ENCODE peak calls at places on chromosomes 1 and 21, in eight cellular contexts. A is GM06990, S is glutamatergic neuron, W is tibial nerve, F is fibroblast of mammary gland, Q is breast epithelium, V is fibroblast of pulmonary artery, R is GM13977. O is an unnamed sample.

GRCh38 chr21:35048706-35049617 is at the start of gene RUNX1:
- DNase-seq in A (peak), S (no peak), W (peak), F (peak), Q (peak), V (peak), R (peak), O (no peak)

GRCh38 chr1:168636642-168637111 is 60.3 kb downstream of the XCL1 start:
- DNase-seq in A (no peak), S (no peak), W (peak), F (peak), Q (peak), V (peak), R (no peak), O (no peak)

GRCh38 chr1:92949937-92950817 is 11.1 kb downstream of the DIPK1A start:
- DNase-seq in A (no peak), S (no peak), W (no peak), F (peak), Q (no peak), V (peak), R (no peak), O (no peak)

GRCh38 chr1:216626394-216627067 is 96.7 kb downstream of the ESRRG start:
- DNase-seq in A (no peak), S (no peak), W (no peak), F (no peak), Q (no peak), V (no peak), R (no peak), O (no peak)

GRCh38 chr1:196423612-196424011 is 184.6 kb downstream of the KCNT2 start:
- DNase-seq in A (no peak), S (no peak), W (no peak), F (no peak), Q (no peak), V (peak), R (no peak), O (no peak)

GRCh38 chr1:227869281-227869842 is 53.9 kb downstream of the PRSS38 start:
- DNase-seq in A (no peak), S (no peak), W (no peak), F (peak), Q (no peak), V (no peak), R (no peak), O (no peak)

GRCh38 chr1:204960306-204960984 is 82.6 kb upstream of the CNTN2 start:
- DNase-seq in A (no peak), S (no peak), W (no peak), F (no peak), Q (no peak), V (no peak), R (no peak), O (no peak)

GRCh38 chr1:39822146-39822545 is 33.5 kb upstream of the BMP8B start:
- DNase-seq in A (no peak), S (no peak), W (no peak), F (no peak), Q (no peak), V (no peak), R (peak), O (no peak)

GRCh38 chr1:225155555-225155954 is 226.1 kb downstream of the DNAH14 start:
- DNase-seq in A (no peak), S (no peak), W (no peak), F (no peak), Q (no peak), V (no peak), R (no peak), O (no peak)

GRCh38 chr1:53618218-53619087 is 120.5 kb downstream of the GLIS1 start:
- DNase-seq in A (no peak), S (no peak), W (no peak), F (no peak), Q (no peak), V (no peak), R (no peak), O (no peak)

GRCh38 chr1:99374109-99374508 is 109.8 kb downstream of the PLPPR4 start:
- DNase-seq in A (no peak), S (no peak), W (no peak), F (no peak), Q (no peak), V (no peak), R (no peak), O (no peak)

GRCh38 chr1:91749690-91750335 is 136.1 kb downstream of the TGFBR3 start:
- DNase-seq in A (no peak), S (no peak), W (peak), F (no peak), Q (no peak), V (no peak), R (no peak), O (no peak)

GRCh38 chr1:56511323-56511722 is 68.0 kb downstream of the PLPP3 start:
- DNase-seq in A (no peak), S (no peak), W (no peak), F (no peak), Q (no peak), V (no peak), R (no peak), O (no peak)

GRCh38 chr21:45816794-45817193 is 164.8 kb upstream of the COL6A1 start:
- DNase-seq in A (no peak), S (no peak), W (no peak), F (no peak), Q (no peak), V (no peak), R (no peak), O (no peak)

GRCh38 chr1:165943198-165943597 is 115.8 kb downstream of the UCK2 start:
- DNase-seq in A (no peak), S (no peak), W (no peak), F (peak), Q (no peak), V (no peak), R (peak), O (no peak)

GRCh38 chr1:2632561-2633361 is at the start of gene MMEL1:
- DNase-seq in A (no peak), S (no peak), W (no peak), F (no peak), Q (no peak), V (no peak), R (no peak), O (no peak)

GRCh38 chr1:232578681-232579195 is 51.2 kb downstream of the SIPA1L2 start:
- DNase-seq in A (no peak), S (no peak), W (no peak), F (no peak), Q (no peak), V (peak), R (no peak), O (peak)
- TF ChIP-seq CTCF in A (no peak), S (no peak), W (no peak), F (no peak), Q (no peak), V (no peak), R (no peak), O (no peak)

GRCh38 chr21:16473965-16474364 is 744.2 kb downstream of the USP25 start:
- DNase-seq in A (no peak), S (no peak), W (no peak), F (peak), Q (no peak), V (peak), R (no peak), O (no peak)

DNA sequence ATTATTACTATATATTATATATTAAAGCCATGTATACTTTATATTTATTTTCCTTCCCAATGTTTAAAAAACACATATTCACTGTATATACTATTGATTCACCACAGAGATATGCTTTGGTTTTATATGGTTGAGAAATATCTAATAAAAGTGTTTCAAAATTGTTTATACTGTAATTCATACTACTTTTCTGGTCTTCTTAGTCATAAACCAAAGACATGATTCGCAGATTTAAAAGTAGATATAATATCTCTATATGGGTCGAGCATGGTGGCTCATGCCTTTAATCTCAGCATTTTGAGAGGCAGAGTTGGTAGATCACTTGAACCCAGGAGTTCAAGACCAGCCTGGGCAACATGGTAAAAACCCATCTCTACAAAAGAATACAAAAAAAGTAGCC is 738.4 kb downstream of the USP25 start:
- DNase-seq in A (no peak), S (no peak), W (no peak), F (peak), Q (no peak), V (no peak), R (no peak), O (no peak)
- TF ChIP-seq CTCF in A (no peak), S (no peak), W (no peak), F (no peak), Q (no peak), V (no peak), R (no peak), O (no peak)

GRCh38 chr1:154466879-154467767 is 34.9 kb upstream of the TDRD10 start:
- DNase-seq in A (no peak), S (no peak), W (no peak), F (peak), Q (no peak), V (peak), R (no peak), O (no peak)
- TF ChIP-seq CTCF in A (peak), S (no peak), W (no peak), F (peak), Q (no peak), V (peak), R (peak), O (no peak)

DNA sequence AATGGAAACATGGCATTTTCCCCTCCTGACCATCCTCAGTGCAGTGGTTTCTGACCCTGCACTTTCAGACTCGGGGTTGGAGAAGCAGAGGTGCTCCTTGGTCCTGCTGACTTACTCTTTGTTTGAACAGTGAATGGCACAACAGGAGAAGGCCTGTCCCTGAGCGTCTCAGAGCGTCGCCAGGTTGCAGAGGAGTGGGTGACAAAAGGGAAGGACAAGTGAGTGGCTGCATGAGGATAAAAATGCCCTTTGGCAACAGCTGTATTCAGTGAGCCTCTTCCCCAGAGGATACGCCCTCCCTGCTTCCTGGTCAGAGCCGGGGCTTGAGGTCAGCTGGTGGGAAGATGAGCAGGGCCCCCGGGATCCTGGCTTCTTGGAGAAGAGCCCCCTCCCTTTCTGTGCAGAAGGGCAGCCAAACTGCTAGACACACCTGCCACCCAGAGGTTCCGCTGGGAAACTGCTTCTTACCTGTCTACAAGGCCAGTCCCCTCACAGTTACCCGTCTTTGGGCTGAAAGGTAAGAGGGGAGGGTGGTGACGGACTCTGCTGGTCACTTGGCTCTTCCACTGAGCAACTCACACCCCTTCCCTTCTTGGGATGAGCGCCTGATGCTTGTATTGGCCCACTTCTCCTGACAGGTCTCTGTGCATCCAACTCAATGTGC is 16.6 kb downstream of the NPL start:
- DNase-seq in A (no peak), S (peak), W (no peak), F (no peak), Q (no peak), V (no peak), R (no peak), O (no peak)
- TF ChIP-seq CTCF in A (no peak), S (no peak), W (no peak), F (no peak), Q (no peak), V (no peak), R (no peak), O (no peak)

GRCh38 chr1:173688300-173688699 is 18.6 kb upstream of the ANKRD45 start:
- DNase-seq in A (no peak), S (no peak), W (no peak), F (no peak), Q (no peak), V (no peak), R (no peak), O (no peak)
- TF ChIP-seq CTCF in A (no peak), S (no peak), W (no peak), F (no peak), Q (no peak), V (no peak), R (no peak), O (no peak)

DNA sequence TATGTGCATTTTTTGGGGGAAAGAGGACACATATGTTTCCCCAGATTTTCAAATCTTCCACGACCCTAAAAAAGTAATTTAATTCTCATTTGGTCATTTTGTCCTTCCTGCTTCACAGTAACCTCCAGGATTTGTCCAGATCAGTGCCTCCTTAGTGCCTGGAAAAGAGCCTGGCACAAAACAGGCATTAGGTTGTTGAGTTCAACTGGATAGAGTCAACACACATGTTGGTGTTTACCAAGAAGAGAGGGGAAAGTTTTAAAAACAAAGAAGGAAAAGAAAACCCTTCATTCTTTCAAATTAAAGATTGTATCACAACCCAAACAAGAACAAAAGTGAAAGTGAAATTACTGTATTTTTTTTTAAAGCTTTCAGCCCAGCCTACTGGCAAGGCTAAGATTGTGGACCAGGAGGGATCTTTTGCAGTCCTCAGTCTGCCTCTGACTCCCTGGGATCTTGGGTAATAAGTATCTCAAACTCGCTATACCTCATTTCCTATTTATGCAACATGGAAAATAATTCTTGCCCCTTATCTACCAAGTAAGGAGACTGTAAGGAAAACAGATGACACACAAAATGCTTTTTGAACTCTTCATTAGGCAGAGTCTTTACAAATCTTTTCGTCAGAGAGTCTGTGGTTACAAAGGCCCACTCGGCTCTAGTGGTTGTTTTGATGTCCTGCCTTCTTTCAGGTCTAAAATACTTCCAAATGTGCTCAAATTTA is 57.8 kb downstream of the ZNF281 start:
- DNase-seq in A (no peak), S (no peak), W (peak), F (peak), Q (no peak), V (peak), R (peak), O (no peak)
- TF ChIP-seq CTCF in A (no peak), S (no peak), W (no peak), F (peak), Q (no peak), V (no peak), R (no peak), O (no peak)

O was measured in endothelial cell.